ENCODE peak calls at places on chromosomes 7 and 10, in seven cellular contexts. One of them, this sample, is unnamed.

GRCh38 chr10:89165923-89166322 is 41.2 kb downstream of the CH25H start:
- DNase-seq in HCT116: no peak
- DNase-seq in H1: no peak
- DNase-seq in stomach: no peak
- DNase-seq in spleen: no peak
- DNase-seq in ovary: no peak
- DNase-seq in heart left ventricle: no peak
- DNase-seq in this sample: no peak

GRCh38 chr7:92627956-92628355 is 37.8 kb upstream of the FAM133B start:
- DNase-seq in HCT116: no peak
- DNase-seq in H1: no peak
- DNase-seq in stomach: no peak
- DNase-seq in spleen: no peak
- DNase-seq in ovary: no peak
- DNase-seq in heart left ventricle: no peak
- DNase-seq in this sample: no peak

GRCh38 chr10:31759124-31759798 is 169.4 kb downstream of the ARHGAP12 start:
- DNase-seq in HCT116: peak
- DNase-seq in H1: peak
- DNase-seq in stomach: peak
- DNase-seq in spleen: peak
- DNase-seq in ovary: peak
- DNase-seq in heart left ventricle: peak
- DNase-seq in this sample: no peak

GRCh38 chr10:124605856-124606812 is 138.0 kb downstream of the FAM53B start:
- DNase-seq in HCT116: no peak
- DNase-seq in H1: no peak
- DNase-seq in stomach: no peak
- DNase-seq in spleen: peak
- DNase-seq in ovary: no peak
- DNase-seq in heart left ventricle: no peak
- DNase-seq in this sample: no peak

GRCh38 chr10:65341323-65341922 is 1584.4 kb upstream of the LRRTM3 start:
- DNase-seq in HCT116: no peak
- DNase-seq in H1: no peak
- DNase-seq in stomach: no peak
- DNase-seq in spleen: no peak
- DNase-seq in ovary: no peak
- DNase-seq in heart left ventricle: peak
- DNase-seq in this sample: no peak

GRCh38 chr10:75202321-75203096 is 8.1 kb upstream of the VDAC2 start:
- DNase-seq in HCT116: no peak
- DNase-seq in H1: no peak
- DNase-seq in stomach: peak
- DNase-seq in spleen: no peak
- DNase-seq in ovary: peak
- DNase-seq in heart left ventricle: peak
- DNase-seq in this sample: peak

GRCh38 chr7:83934118-83934734 is 260.4 kb downstream of the SEMA3A start:
- DNase-seq in HCT116: no peak
- DNase-seq in H1: no peak
- DNase-seq in stomach: no peak
- DNase-seq in spleen: no peak
- DNase-seq in ovary: no peak
- DNase-seq in heart left ventricle: no peak
- DNase-seq in this sample: no peak

GRCh38 chr10:43264987-43265798 is 1.7 kb downstream of the RASGEF1A start:
- DNase-seq in HCT116: no peak
- DNase-seq in H1: no peak
- DNase-seq in stomach: peak
- DNase-seq in spleen: no peak
- DNase-seq in ovary: no peak
- DNase-seq in heart left ventricle: no peak
- DNase-seq in this sample: no peak

GRCh38 chr10:63414481-63415260 is 51.1 kb downstream of the JMJD1C start:
- DNase-seq in HCT116: no peak
- DNase-seq in H1: no peak
- DNase-seq in stomach: no peak
- DNase-seq in spleen: no peak
- DNase-seq in ovary: no peak
- DNase-seq in heart left ventricle: no peak
- DNase-seq in this sample: no peak

GRCh38 chr7:7920481-7920880 is 48.1 kb upstream of the GLCCI1 start:
- DNase-seq in HCT116: no peak
- DNase-seq in H1: no peak
- DNase-seq in stomach: no peak
- DNase-seq in spleen: no peak
- DNase-seq in ovary: no peak
- DNase-seq in heart left ventricle: no peak
- DNase-seq in this sample: no peak

GRCh38 chr10:69914373-69915268 is 112.9 kb downstream of the COL13A1 start:
- DNase-seq in HCT116: peak
- DNase-seq in H1: peak
- DNase-seq in stomach: peak
- DNase-seq in spleen: peak
- DNase-seq in ovary: peak
- DNase-seq in heart left ventricle: peak
- DNase-seq in this sample: peak

GRCh38 chr10:121698902-121699301 is 100.7 kb upstream of the FGFR2 start:
- DNase-seq in HCT116: no peak
- DNase-seq in H1: no peak
- DNase-seq in stomach: no peak
- DNase-seq in spleen: no peak
- DNase-seq in ovary: no peak
- DNase-seq in heart left ventricle: no peak
- DNase-seq in this sample: no peak

GRCh38 chr10:74227697-74228424 is 76.8 kb downstream of the ADK start:
- DNase-seq in HCT116: no peak
- DNase-seq in H1: no peak
- DNase-seq in stomach: no peak
- DNase-seq in spleen: no peak
- DNase-seq in ovary: no peak
- DNase-seq in heart left ventricle: no peak
- DNase-seq in this sample: no peak

GRCh38 chr10:68242051-68242450 is 10.1 kb upstream of the ATOH7 start:
- DNase-seq in HCT116: no peak
- DNase-seq in H1: no peak
- DNase-seq in stomach: no peak
- DNase-seq in spleen: no peak
- DNase-seq in ovary: no peak
- DNase-seq in heart left ventricle: no peak
- DNase-seq in this sample: no peak

GRCh38 chr7:48255046-48255445 is 83.8 kb downstream of the ABCA13 start:
- DNase-seq in HCT116: no peak
- DNase-seq in H1: no peak
- DNase-seq in stomach: no peak
- DNase-seq in spleen: no peak
- DNase-seq in ovary: no peak
- DNase-seq in heart left ventricle: no peak
- DNase-seq in this sample: no peak

GRCh38 chr10:126669188-126669587 is 1.3 kb downstream of the C10orf90 start:
- DNase-seq in HCT116: no peak
- DNase-seq in H1: no peak
- DNase-seq in stomach: no peak
- DNase-seq in spleen: no peak
- DNase-seq in ovary: no peak
- DNase-seq in heart left ventricle: no peak
- DNase-seq in this sample: no peak

GRCh38 chr7:107228291-107228690 is 59.5 kb downstream of the HBP1 start:
- DNase-seq in HCT116: no peak
- DNase-seq in H1: no peak
- DNase-seq in stomach: no peak
- DNase-seq in spleen: no peak
- DNase-seq in ovary: no peak
- DNase-seq in heart left ventricle: no peak
- DNase-seq in this sample: no peak

GRCh38 chr10:34758447-34758996 is 56.6 kb downstream of the PARD3 start:
- DNase-seq in HCT116: peak
- DNase-seq in H1: no peak
- DNase-seq in stomach: no peak
- DNase-seq in spleen: no peak
- DNase-seq in ovary: no peak
- DNase-seq in heart left ventricle: no peak
- DNase-seq in this sample: no peak

GRCh38 chr10:117092386-117092785 is 45.7 kb downstream of the VAX1 start:
- DNase-seq in HCT116: no peak
- DNase-seq in H1: no peak
- DNase-seq in stomach: no peak
- DNase-seq in spleen: no peak
- DNase-seq in ovary: no peak
- DNase-seq in heart left ventricle: no peak
- DNase-seq in this sample: no peak

GRCh38 chr10:79084012-79084971 is 15.5 kb downstream of the ZMIZ1 start:
- DNase-seq in HCT116: no peak
- DNase-seq in H1: no peak
- DNase-seq in stomach: peak
- DNase-seq in spleen: peak
- DNase-seq in ovary: peak
- DNase-seq in heart left ventricle: peak
- DNase-seq in this sample: peak

GRCh38 chr10:15370741-15371701 is at the start of gene FAM171A1:
- DNase-seq in HCT116: no peak
- DNase-seq in H1: peak
- DNase-seq in stomach: peak
- DNase-seq in spleen: peak
- DNase-seq in ovary: peak
- DNase-seq in heart left ventricle: peak
- DNase-seq in this sample: peak

GRCh38 chr7:1920266-1920681 is 250.2 kb downstream of the ELFN1 start:
- DNase-seq in HCT116: no peak
- DNase-seq in H1: no peak
- DNase-seq in stomach: no peak
- DNase-seq in spleen: peak
- DNase-seq in ovary: no peak
- DNase-seq in heart left ventricle: no peak
- DNase-seq in this sample: no peak

GRCh38 chr10:17470246-17470645 is 15.9 kb upstream of the ST8SIA6 start:
- DNase-seq in HCT116: no peak
- DNase-seq in H1: no peak
- DNase-seq in stomach: no peak
- DNase-seq in spleen: no peak
- DNase-seq in ovary: no peak
- DNase-seq in heart left ventricle: no peak
- DNase-seq in this sample: no peak

GRCh38 chr10:38007551-38007950 is 2.9 kb upstream of the ZNF33A start:
- DNase-seq in HCT116: no peak
- DNase-seq in H1: no peak
- DNase-seq in stomach: no peak
- DNase-seq in spleen: no peak
- DNase-seq in ovary: no peak
- DNase-seq in heart left ventricle: no peak
- DNase-seq in this sample: no peak

GRCh38 chr7:108246227-108246837 is 116.2 kb upstream of the LAMB4 start:
- DNase-seq in HCT116: peak
- DNase-seq in H1: no peak
- DNase-seq in stomach: peak
- DNase-seq in spleen: no peak
- DNase-seq in ovary: no peak
- DNase-seq in heart left ventricle: no peak
- DNase-seq in this sample: no peak

GRCh38 chr7:24755541-24756416 is 1.5 kb downstream of the GSDME start:
- DNase-seq in HCT116: no peak
- DNase-seq in H1: no peak
- DNase-seq in stomach: no peak
- DNase-seq in spleen: no peak
- DNase-seq in ovary: no peak
- DNase-seq in heart left ventricle: no peak
- DNase-seq in this sample: no peak
- H3K4me3 ChIP-seq in HCT116: no peak
- H3K4me3 ChIP-seq in H1: no peak
- H3K4me3 ChIP-seq in stomach: no peak
- H3K4me3 ChIP-seq in spleen: no peak
- H3K4me3 ChIP-seq in ovary: no peak
- H3K4me3 ChIP-seq in heart left ventricle: peak
- H3K4me3 ChIP-seq in this sample: no peak

DNA sequence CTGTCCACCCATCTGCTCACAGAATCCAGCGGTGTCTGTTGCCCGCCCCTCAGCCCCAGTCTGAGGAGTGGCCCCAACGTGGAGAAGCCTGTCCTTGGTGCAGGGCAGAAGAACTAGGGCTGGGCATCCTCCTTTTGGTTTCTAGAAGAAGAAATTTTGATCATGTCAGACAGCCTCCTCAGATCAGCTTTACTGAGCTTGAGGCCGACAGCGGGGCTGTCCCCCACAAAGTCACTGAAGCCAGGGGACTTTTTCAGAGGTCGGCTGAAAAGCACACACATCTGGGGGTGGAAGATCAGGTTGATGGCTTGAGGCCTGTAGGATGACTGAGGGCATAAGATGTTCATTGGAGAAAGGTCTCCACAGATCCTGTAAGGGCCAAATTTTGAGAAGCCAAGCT is 767.9 kb downstream of the GRID1 start:
- DNase-seq in HCT116: no peak
- DNase-seq in H1: peak
- DNase-seq in stomach: no peak
- DNase-seq in spleen: no peak
- DNase-seq in ovary: no peak
- DNase-seq in heart left ventricle: no peak
- DNase-seq in this sample: no peak
- TF ChIP-seq CTCF in HCT116: no peak
- TF ChIP-seq CTCF in H1: no peak
- TF ChIP-seq CTCF in stomach: no peak
- TF ChIP-seq CTCF in spleen: no peak
- TF ChIP-seq CTCF in ovary: no peak
- TF ChIP-seq CTCF in heart left ventricle: no peak
- TF ChIP-seq CTCF in this sample: no peak

GRCh38 chr10:57917019-57917418 is 350.7 kb downstream of the IPMK start:
- DNase-seq in HCT116: no peak
- DNase-seq in H1: no peak
- DNase-seq in stomach: no peak
- DNase-seq in spleen: no peak
- DNase-seq in ovary: no peak
- DNase-seq in heart left ventricle: no peak
- DNase-seq in this sample: no peak
- TF ChIP-seq POLR2A in HCT116: no peak
- TF ChIP-seq POLR2A in H1: no peak
- TF ChIP-seq POLR2A in stomach: no peak
- TF ChIP-seq POLR2A in spleen: no peak
- TF ChIP-seq POLR2A in ovary: no peak
- TF ChIP-seq POLR2A in heart left ventricle: no peak
- TF ChIP-seq POLR2A in this sample: no peak

GRCh38 chr7:97003262-97004236 is 1.8 kb upstream of the DLX6 start:
- DNase-seq in HCT116: no peak
- DNase-seq in H1: peak
- DNase-seq in stomach: no peak
- DNase-seq in spleen: no peak
- DNase-seq in ovary: no peak
- DNase-seq in heart left ventricle: no peak
- DNase-seq in this sample: no peak

GRCh38 chr7:97005764-97006145 is 402 bp downstream of the DLX6 start:
- DNase-seq in HCT116: no peak
- DNase-seq in H1: no peak
- DNase-seq in stomach: no peak
- DNase-seq in spleen: no peak
- DNase-seq in ovary: no peak
- DNase-seq in heart left ventricle: no peak
- DNase-seq in this sample: no peak

GRCh38 chr7:97004237-97004930 is 969 bp upstream of the DLX6 start:
- DNase-seq in HCT116: no peak
- DNase-seq in H1: no peak
- DNase-seq in stomach: no peak
- DNase-seq in spleen: no peak
- DNase-seq in ovary: no peak
- DNase-seq in heart left ventricle: no peak
- DNase-seq in this sample: no peak

GRCh38 chr7:97006146-97006950 is 995 bp downstream of the DLX6 start:
- DNase-seq in HCT116: no peak
- DNase-seq in H1: peak
- DNase-seq in stomach: peak
- DNase-seq in spleen: no peak
- DNase-seq in ovary: peak
- DNase-seq in heart left ventricle: no peak
- DNase-seq in this sample: no peak

GRCh38 chr7:97004931-97005763 is at the start of gene DLX6:
- DNase-seq in HCT116: no peak
- DNase-seq in H1: peak
- DNase-seq in stomach: no peak
- DNase-seq in spleen: no peak
- DNase-seq in ovary: peak
- DNase-seq in heart left ventricle: no peak
- DNase-seq in this sample: peak
- H3K4me3 ChIP-seq in HCT116: no peak
- H3K4me3 ChIP-seq in H1: peak
- H3K4me3 ChIP-seq in stomach: peak
- H3K4me3 ChIP-seq in spleen: no peak
- H3K4me3 ChIP-seq in ovary: peak
- H3K4me3 ChIP-seq in heart left ventricle: peak
- H3K4me3 ChIP-seq in this sample: peak

This sample was measured in uterus.